ENCODE peak calls at places on chromosomes 6 and 20, in four cellular contexts. A, O, C and S are unnamed samples.

GRCh38 chr6:166354965-166355364 is 12.6 kb upstream of the SFT2D1 start:
- DNase-seq in C (no peak), A (no peak), O (no peak), S (no peak)

GRCh38 chr6:24980507-24981384 is 45.0 kb upstream of the RIPOR2 start:
- DNase-seq in C (no peak), O (no peak), A (peak; percentile 39), S (no peak)

GRCh38 chr20:63941282-63942060 is 14.7 kb downstream of the UCKL1 start:
- DNase-seq in C (peak; percentile 80), O (peak; percentile 88), A (peak; percentile 63), S (peak; percentile 76)

GRCh38 chr20:53622247-53623114 is 28.8 kb upstream of the ZNF217 start:
- DNase-seq in O (no peak), C (no peak), A (no peak), S (no peak)

GRCh38 chr20:61850926-61851900 is 214.5 kb downstream of the TAF4 start:
- DNase-seq in A (no peak), O (no peak), C (peak; percentile 38), S (no peak)

GRCh38 chr6:48891308-48891707 is 571.7 kb downstream of the MMUT start:
- DNase-seq in C (no peak), O (no peak), A (no peak), S (no peak)

GRCh38 chr6:32883789-32884188 is 29.8 kb downstream of the PSMB9 start:
- DNase-seq in C (peak; percentile 58), A (peak; percentile 40), O (no peak), S (no peak)

GRCh38 chr6:142913511-142914047 is 31.4 kb downstream of the HIVEP2 start:
- DNase-seq in O (peak; percentile 84), A (no peak), C (no peak), S (peak; percentile 66)

GRCh38 chr6:100464910-100465700 is at the start of gene SIM1:
- DNase-seq in C (peak; percentile 95), A (peak; percentile 96), O (no peak), S (no peak)

GRCh38 chr20:9072741-9073310 is 3.9 kb downstream of the PLCB4 start:
- DNase-seq in C (no peak), A (no peak), O (no peak), S (no peak)

GRCh38 chr20:37944456-37944981 is 41.6 kb downstream of the VSTM2L start:
- DNase-seq in C (no peak), A (no peak), O (no peak), S (peak; percentile 19)

GRCh38 chr6:17828149-17828548 is 121.4 kb upstream of the NUP153 start:
- DNase-seq in C (no peak), O (no peak), A (no peak), S (no peak)

GRCh38 chr6:122995930-122996796 is at the start of gene CLVS2:
- DNase-seq in O (no peak), A (peak; percentile 87), C (peak; percentile 44), S (no peak)

GRCh38 chr6:141624301-141624700 is 508.4 kb upstream of the GJE1 start:
- DNase-seq in A (no peak), C (no peak), O (no peak), S (no peak)

GRCh38 chr6:104332407-104332806 is 527.3 kb downstream of the HACE1 start:
- DNase-seq in A (no peak), O (no peak), C (no peak), S (no peak)
- H3K9me3 ChIP-seq in A (no peaks in the 10 kb centered on the region), O (no peaks in the 10 kb centered on the region), C (no peaks in the 10 kb centered on the region), S (no peaks in the 10 kb centered on the region)

GRCh38 chr6:157143171-157143884 is 180.0 kb downstream of the TMEM242 start:
- DNase-seq in C (no peak), O (no peak), A (peak; percentile 41), S (peak; percentile 63)

GRCh38 chr6:157148391-157149323 is 174.7 kb downstream of the TMEM242 start:
- DNase-seq in C (peak; percentile 76), O (no peak), A (no peak), S (no peak)

GRCh38 chr6:157145656-157146285 is 177.5 kb downstream of the TMEM242 start:
- DNase-seq in A (no peak), O (no peak), C (no peak), S (no peak)

GRCh38 chr6:157144861-157145260 is 178.5 kb downstream of the TMEM242 start:
- DNase-seq in C (no peak), O (no peak), A (no peak), S (no peak)

DNA sequence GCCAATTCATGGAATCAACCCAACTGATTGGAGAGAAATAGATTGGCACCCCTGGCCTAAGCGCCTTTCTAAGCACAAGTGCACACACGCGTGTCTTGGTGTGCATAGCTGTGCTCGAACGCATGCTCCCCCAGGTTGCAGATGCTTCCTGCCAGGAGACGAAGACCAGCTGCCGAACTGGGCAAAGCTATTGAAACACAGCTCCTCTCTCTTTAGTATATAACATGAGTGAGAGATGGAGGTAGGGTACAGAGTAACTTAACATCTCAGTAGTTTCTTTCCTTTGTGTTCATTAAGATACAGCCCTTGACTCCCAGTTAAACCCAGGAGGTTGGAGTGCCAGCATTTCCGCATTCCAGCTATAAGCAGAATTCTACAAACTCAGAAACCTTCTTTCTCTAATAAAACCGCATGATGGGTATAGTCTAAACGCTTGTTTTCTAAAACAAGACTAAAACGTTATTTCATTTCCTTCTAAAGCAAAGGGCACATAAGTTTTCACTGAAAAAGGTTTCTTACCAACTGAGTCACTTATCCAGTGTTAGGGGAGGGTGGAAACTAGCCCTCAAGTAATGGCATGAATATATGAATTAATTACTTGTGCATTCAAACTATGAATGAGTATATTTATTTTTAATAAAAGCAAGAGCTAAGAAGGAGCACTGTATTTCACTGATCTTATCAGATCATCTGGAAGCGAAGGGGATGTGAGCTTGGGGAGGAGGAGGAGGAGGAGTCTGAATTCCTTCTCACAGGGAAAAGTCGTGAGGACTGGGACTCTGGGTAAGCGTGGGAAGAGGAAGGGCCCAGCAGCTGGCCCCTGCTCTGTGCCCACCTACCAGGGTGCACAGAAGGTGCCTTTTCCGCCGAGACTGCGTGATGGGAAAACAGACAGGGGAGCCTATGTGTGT is 179.2 kb downstream of the TMEM242 start:
- DNase-seq in A (peak; percentile 26), O (no peak), C (no peak), S (no peak)
- H3K4me3 ChIP-seq in A (no peak overlapping the region), O (no peak overlapping the region), C (no peak overlapping the region), S (no peak overlapping the region)

DNA sequence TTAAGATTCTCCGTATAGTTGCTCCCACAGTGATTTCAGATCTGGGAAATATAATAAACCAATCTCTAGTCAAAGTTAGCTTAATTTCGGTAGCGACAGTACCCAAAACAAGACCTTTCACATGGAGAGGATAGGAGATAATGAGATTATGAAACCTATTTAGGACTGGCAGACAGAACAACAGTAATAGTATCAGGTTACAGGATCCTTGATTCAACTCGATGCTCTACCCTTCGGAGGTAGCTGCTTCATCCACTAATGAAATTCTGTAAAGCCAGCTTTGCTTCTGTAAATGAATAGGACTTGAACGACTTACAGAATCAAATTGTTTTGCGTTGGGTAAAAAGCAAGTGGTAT is 534 bp upstream of the AKIRIN2 start:
- DNase-seq in O (no peak), A (peak; percentile 84), C (no peak), S (no peak)
- H3K27ac ChIP-seq in O (peak overlapping the region; percentile 93), A (peak overlapping the region; percentile 97), C (peak overlapping the region; percentile 99), S (peak overlapping the region; percentile 51)

DNA sequence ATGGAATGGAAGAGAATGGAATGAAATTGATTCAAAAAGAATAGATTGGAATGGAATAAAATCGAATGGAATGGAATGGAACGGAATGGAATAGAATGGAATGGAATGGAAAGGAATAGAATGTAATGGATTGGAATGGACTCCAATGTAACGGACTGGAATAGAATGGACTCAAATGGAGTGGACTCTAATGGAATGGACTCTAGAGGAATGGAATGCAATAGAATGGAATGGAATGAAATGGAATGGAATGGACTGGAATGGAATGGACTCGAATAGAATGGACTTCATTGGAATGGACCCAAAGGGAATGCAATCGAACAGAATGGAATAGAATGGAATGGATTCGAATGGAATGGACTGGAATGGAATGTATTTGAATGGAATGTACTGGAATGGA is 19.7 kb upstream of the DEFB115 start:
- DNase-seq in C (no peak), A (no peak), O (no peak), S (no peak)
- H3K9me3 ChIP-seq in C (peaks cover 60% of the 10 kb centered on the region), A (peaks cover 81% of the 10 kb centered on the region), O (peaks cover 62% of the 10 kb centered on the region), S (peaks cover 11% of the 10 kb centered on the region)

DNA sequence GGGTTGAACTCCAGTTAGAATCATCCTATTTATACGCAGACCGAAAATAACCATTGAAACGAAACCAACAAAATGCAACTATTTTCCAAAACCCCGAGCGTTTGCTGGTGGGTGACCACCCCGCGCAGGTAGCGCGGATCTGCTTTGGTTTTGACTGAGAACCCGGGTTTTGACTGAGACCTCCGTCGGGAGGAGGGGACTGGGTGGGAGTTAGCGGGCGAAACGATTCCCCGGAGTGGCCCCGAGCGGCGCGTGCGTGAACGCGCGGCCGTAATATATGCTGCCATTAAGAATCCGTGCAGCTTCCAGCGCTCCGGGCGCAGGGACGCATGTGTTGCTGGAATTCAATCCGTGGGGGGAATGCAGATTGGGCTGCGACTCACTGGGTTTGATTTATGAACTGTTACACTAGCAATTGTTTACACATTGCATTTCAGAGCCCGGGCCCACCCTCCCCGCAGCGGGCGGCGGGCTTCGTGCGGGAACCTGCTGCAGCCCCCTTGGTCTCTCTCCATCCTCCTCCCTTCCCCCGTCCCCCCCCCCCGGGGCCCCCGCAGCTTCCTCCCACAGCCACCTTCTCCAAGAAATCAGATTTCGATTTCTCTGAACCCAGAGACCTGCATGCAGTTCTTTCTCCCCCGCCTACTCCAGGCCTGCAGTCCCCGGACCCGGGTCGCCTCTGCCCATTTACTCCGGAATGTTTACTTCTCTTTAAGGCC is 9.9 kb downstream of the NRN1 start:
- DNase-seq in C (no peak), A (peak; percentile 66), O (no peak), S (no peak)
- H3K4me3 ChIP-seq in C (peak overlapping the region; percentile 79), A (peak overlapping the region; percentile 62), O (peak overlapping the region; percentile 81), S (peak overlapping the region; percentile 52)

GRCh38 chr20:20366896-20367680 is 816 bp upstream of the INSM1 start:
- DNase-seq in C (no peak), O (no peak), A (peak; percentile 73), S (no peak)
- H3K27ac ChIP-seq in C (no peak overlapping the region), O (no peak overlapping the region), A (no peak overlapping the region), S (no peak overlapping the region)

DNA sequence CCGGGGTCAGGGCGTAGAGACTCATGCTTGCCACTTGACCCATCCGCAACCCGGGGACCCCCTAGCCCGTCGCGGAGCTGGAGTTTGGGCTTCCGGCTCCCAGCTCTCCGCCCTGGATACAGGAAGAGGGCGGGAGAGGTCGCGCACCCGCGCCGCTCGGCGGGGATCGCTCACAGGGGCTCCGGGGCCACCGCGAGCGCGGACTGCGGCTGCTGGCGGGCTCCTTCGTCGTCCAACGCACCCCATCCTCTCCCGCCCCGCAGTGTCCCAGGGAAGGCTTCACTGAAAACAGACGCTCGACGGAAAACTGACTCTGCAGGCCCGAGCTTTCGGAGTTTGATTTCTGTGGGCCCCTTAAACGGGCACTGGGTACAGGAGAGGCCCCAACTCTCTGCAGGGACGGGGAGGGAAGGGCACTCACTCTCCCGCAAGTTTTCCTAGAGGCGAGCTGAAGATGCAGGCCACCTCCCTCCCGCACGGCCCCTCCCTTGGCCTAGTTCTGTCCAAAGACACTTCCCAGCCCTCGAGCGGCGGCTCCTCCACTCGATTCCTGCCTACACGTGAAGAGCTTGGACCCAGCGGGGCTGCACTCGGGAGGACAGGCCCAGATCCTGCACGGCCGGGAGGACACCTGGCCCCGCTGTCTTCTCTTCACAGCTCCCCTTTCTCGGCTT is 5.3 kb downstream of the OLIG3 start:
- DNase-seq in A (peak; percentile 60), O (no peak), C (no peak), S (no peak)
- H3K9me3 ChIP-seq in A (no peaks in the 10 kb centered on the region), O (no peaks in the 10 kb centered on the region), C (no peaks in the 10 kb centered on the region), S (no peaks in the 10 kb centered on the region)

GRCh38 chr20:17938889-17939619 is 29.5 kb downstream of the SNX5 start:
- DNase-seq in A (peak; percentile 92), C (peak; percentile 80), O (peak; percentile 53), S (peak; percentile 27)
- H3K4me3 ChIP-seq in A (no peak overlapping the region), C (no peak overlapping the region), O (no peak overlapping the region), S (no peak overlapping the region)